ENCODE peak calls at places on chromosomes 16 and 17, in five cellular contexts. One of them, this sample, is unnamed.

GRCh38 chr17:19663097-19663496 is 14.5 kb downstream of the ALDH3A2 start:
- DNase-seq in stomach: no peak
- DNase-seq in activated naive CD4-positive, alpha-beta T cell treated with anti-CD3 and anti-CD28 coated beads for 36 hours: no peak
- DNase-seq in ELF-1: no peak
- DNase-seq in AG09319: no peak
- DNase-seq in this sample: no peak

GRCh38 chr16:11851301-11852091 is at the start of gene RSL1D1:
- DNase-seq in AG09319: peak
- DNase-seq in activated naive CD4-positive, alpha-beta T cell treated with anti-CD3 and anti-CD28 coated beads for 36 hours: peak
- DNase-seq in ELF-1: peak
- DNase-seq in stomach: peak
- DNase-seq in this sample: peak

GRCh38 chr17:58153046-58153445 is 4.9 kb downstream of the OR4D1 start:
- DNase-seq in ELF-1: no peak
- DNase-seq in activated naive CD4-positive, alpha-beta T cell treated with anti-CD3 and anti-CD28 coated beads for 36 hours: peak
- DNase-seq in AG09319: no peak
- DNase-seq in stomach: no peak
- DNase-seq in this sample: no peak

GRCh38 chr17:48340916-48341315 is 89.1 kb downstream of the SKAP1 start:
- DNase-seq in AG09319: no peak
- DNase-seq in ELF-1: no peak
- DNase-seq in activated naive CD4-positive, alpha-beta T cell treated with anti-CD3 and anti-CD28 coated beads for 36 hours: no peak
- DNase-seq in stomach: no peak
- DNase-seq in this sample: no peak

GRCh38 chr17:42682400-42683384 is at the start of gene CNTNAP1:
- DNase-seq in stomach: peak
- DNase-seq in AG09319: no peak
- DNase-seq in activated naive CD4-positive, alpha-beta T cell treated with anti-CD3 and anti-CD28 coated beads for 36 hours: peak
- DNase-seq in ELF-1: peak
- DNase-seq in this sample: peak

GRCh38 chr17:74827800-74828199 is 31.9 kb downstream of the GRIN2C start:
- DNase-seq in activated naive CD4-positive, alpha-beta T cell treated with anti-CD3 and anti-CD28 coated beads for 36 hours: no peak
- DNase-seq in AG09319: no peak
- DNase-seq in stomach: no peak
- DNase-seq in ELF-1: no peak
- DNase-seq in this sample: no peak

GRCh38 chr16:67847064-67847861 is at the start of gene CENPT:
- DNase-seq in stomach: peak
- DNase-seq in AG09319: no peak
- DNase-seq in ELF-1: peak
- DNase-seq in activated naive CD4-positive, alpha-beta T cell treated with anti-CD3 and anti-CD28 coated beads for 36 hours: peak
- DNase-seq in this sample: peak

GRCh38 chr16:87457724-87458423 is 35.0 kb downstream of the ZCCHC14 start:
- DNase-seq in ELF-1: peak
- DNase-seq in activated naive CD4-positive, alpha-beta T cell treated with anti-CD3 and anti-CD28 coated beads for 36 hours: peak
- DNase-seq in stomach: no peak
- DNase-seq in AG09319: peak
- DNase-seq in this sample: peak

GRCh38 chr17:7177210-7177953 is 1.8 kb downstream of the ASGR1 start:
- DNase-seq in ELF-1: peak
- DNase-seq in AG09319: no peak
- DNase-seq in stomach: peak
- DNase-seq in activated naive CD4-positive, alpha-beta T cell treated with anti-CD3 and anti-CD28 coated beads for 36 hours: peak
- DNase-seq in this sample: peak

GRCh38 chr16:4882261-4882632 is 35.0 kb downstream of the UBN1 start:
- DNase-seq in ELF-1: no peak
- DNase-seq in AG09319: peak
- DNase-seq in stomach: no peak
- DNase-seq in activated naive CD4-positive, alpha-beta T cell treated with anti-CD3 and anti-CD28 coated beads for 36 hours: no peak
- DNase-seq in this sample: peak

GRCh38 chr16:68995011-68995504 is 110.4 kb upstream of the HAS3 start:
- DNase-seq in ELF-1: peak
- DNase-seq in AG09319: no peak
- DNase-seq in activated naive CD4-positive, alpha-beta T cell treated with anti-CD3 and anti-CD28 coated beads for 36 hours: no peak
- DNase-seq in stomach: no peak
- DNase-seq in this sample: peak

This sample was measured in PC-3.